ENCODE peak calls at places on chromosomes 7 and 10, in eight cellular contexts. H, O, T, I, S, B, U and Y are unnamed samples. For H3K27me3, the result is how much of the 10 kb centered on the place peaks cover.

GRCh38 chr10:71970331-71970730 is 6.1 kb downstream of the CHST3 start:
- ATAC-seq in H (peak), T (no peak), O (no peak), I (no peak), U (peak), S (no peak), B (no peak), Y (peak)

GRCh38 chr10:123847686-123848432 is 43.7 kb downstream of the CPXM2 start:
- ATAC-seq in I (peak), U (no peak), B (no peak), S (no peak), T (no peak), O (no peak), H (no peak), Y (peak)

GRCh38 chr10:15775513-15775912 is 55.8 kb upstream of the ITGA8 start:
- ATAC-seq in I (peak), T (no peak), H (no peak), O (no peak), S (peak), B (no peak), U (no peak), Y (peak)

GRCh38 chr10:14820010-14820774 is 17.6 kb downstream of the CDNF start:
- ATAC-seq in T (no peak), S (peak), O (peak), B (no peak), U (no peak), H (no peak), I (peak), Y (no peak)

GRCh38 chr10:96285331-96285752 is 14.0 kb upstream of the BLNK start:
- ATAC-seq in H (no peak), O (no peak), I (no peak), T (no peak), S (no peak), B (no peak), U (no peak), Y (no peak)

GRCh38 chr7:132403465-132404110 is 172.7 kb downstream of the PLXNA4 start:
- ATAC-seq in U (no peak), I (no peak), O (no peak), H (no peak), T (no peak), B (no peak), S (no peak), Y (no peak)

GRCh38 chr10:29496341-29497162 is 138.2 kb downstream of the SVIL start:
- ATAC-seq in T (peak), U (peak), B (peak), I (peak), S (peak), O (peak), H (peak), Y (peak)

GRCh38 chr7:70738080-70738479 is 393.9 kb upstream of the GALNT17 start:
- ATAC-seq in U (peak), B (no peak), H (no peak), O (peak), T (no peak), I (peak), S (no peak), Y (peak)

GRCh38 chr10:125144693-125145623 is 15.4 kb downstream of the CTBP2 start:
- ATAC-seq in U (peak), O (peak), B (no peak), I (peak), T (peak), S (peak), H (peak), Y (no peak)

GRCh38 chr10:119358567-119358966 is 151.2 kb downstream of the GRK5 start:
- ATAC-seq in U (no peak), B (no peak), O (no peak), S (no peak), T (no peak), H (no peak), I (no peak), Y (no peak)

GRCh38 chr10:68154211-68154497 is 44.9 kb downstream of the MYPN start:
- ATAC-seq in U (peak), S (peak), O (peak), T (peak), B (no peak), H (peak), I (no peak), Y (peak)

GRCh38 chr10:49280001-49280408 is 19.0 kb upstream of the C10orf71 start:
- ATAC-seq in I (no peak), H (no peak), U (no peak), B (no peak), T (no peak), S (no peak), O (no peak), Y (peak)

GRCh38 chr7:33719059-33719581 is 186.2 kb upstream of the BMPER start:
- ATAC-seq in H (no peak), S (peak), U (peak), T (peak), B (no peak), O (peak), I (no peak), Y (peak)

GRCh38 chr7:116952640-116953371 is 495 bp upstream of the ST7 start:
- ATAC-seq in O (no peak), I (peak), T (no peak), B (no peak), S (no peak), H (peak), U (no peak), Y (no peak)

GRCh38 chr7:8217200-8218068 is 44.5 kb downstream of the ICA1 start:
- ATAC-seq in U (peak), S (peak), O (no peak), B (peak), T (no peak), H (peak), I (peak), Y (peak)

GRCh38 chr7:1850111-1850975 is 180.3 kb downstream of the ELFN1 start:
- ATAC-seq in B (no peak), I (no peak), O (no peak), H (no peak), S (peak), T (no peak), U (no peak), Y (no peak)

GRCh38 chr7:112882506-112882905 is 92.3 kb upstream of the TMEM168 start:
- ATAC-seq in U (no peak), B (no peak), I (no peak), H (no peak), O (no peak), S (no peak), T (no peak), Y (no peak)

GRCh38 chr7:94345907-94346306 is 48.8 kb upstream of the COL1A2 start:
- ATAC-seq in B (no peak), U (no peak), O (no peak), T (no peak), I (no peak), H (no peak), S (no peak), Y (no peak)

GRCh38 chr7:114084381-114085312 is 165.8 kb upstream of the PPP1R3A start:
- ATAC-seq in B (no peak), O (peak), T (peak), H (no peak), U (peak), I (peak), S (peak), Y (peak)

GRCh38 chr7:114083714-114084113 is 164.9 kb upstream of the PPP1R3A start:
- ATAC-seq in B (no peak), H (no peak), T (no peak), U (no peak), O (no peak), S (no peak), I (no peak), Y (no peak)

GRCh38 chr7:114081606-114082425 is 163.0 kb upstream of the PPP1R3A start:
- ATAC-seq in S (no peak), U (no peak), T (no peak), I (no peak), H (no peak), B (no peak), O (no peak), Y (no peak)

GRCh38 chr7:114082567-114082933 is 163.7 kb upstream of the PPP1R3A start:
- ATAC-seq in T (no peak), H (no peak), O (no peak), B (no peak), S (no peak), U (no peak), I (no peak), Y (no peak)

GRCh38 chr7:114082934-114083647 is 164.3 kb upstream of the PPP1R3A start:
- ATAC-seq in U (no peak), B (no peak), S (no peak), O (no peak), H (no peak), I (no peak), T (no peak), Y (no peak)
- H3K27me3 ChIP-seq in U (half or more), B (half or more), S (under half), O (half or more), H (under half), I (under half), T (half or more), Y (under half)

GRCh38 chr10:27794157-27794556 is 48.5 kb upstream of the MKX start:
- ATAC-seq in T (no peak), S (no peak), O (no peak), H (peak), I (no peak), U (no peak), B (no peak), Y (no peak)
- TF ChIP-seq CTCF in T (no peak), S (peak), O (no peak), H (no peak), I (peak), U (no peak), B (no peak), Y (peak)

GRCh38 chr10:110176122-110176521 is 31.3 kb upstream of the MXI1 start:
- ATAC-seq in H (no peak), S (no peak), I (no peak), T (peak), U (no peak), B (no peak), O (peak), Y (no peak)
- H3K27me3 ChIP-seq in H (under half), S (under half), I (under half), T (under half), U (under half), B (under half), O (under half), Y (under half)

GRCh38 chr10:101261702-101262101 is 32.4 kb upstream of the LBX1 start:
- ATAC-seq in T (no peak), B (no peak), O (no peak), H (no peak), S (no peak), U (no peak), I (no peak), Y (no peak)
- TF ChIP-seq CTCF in T (no peak), B (no peak), O (no peak), H (no peak), S (no peak), U (no peak), I (no peak), Y (no peak)

GRCh38 chr7:128936798-128937197 is 929 bp upstream of the IRF5 start:
- ATAC-seq in H (no peak), I (no peak), O (no peak), T (no peak), B (no peak), S (no peak), U (no peak), Y (no peak)

GRCh38 chr7:128939075-128939860 is 1.5 kb downstream of the IRF5 start:
- ATAC-seq in B (peak), T (peak), I (no peak), H (no peak), O (peak), S (no peak), U (peak), Y (no peak)

GRCh38 chr7:128938524-128939074 is 872 bp downstream of the IRF5 start:
- ATAC-seq in H (peak), O (peak), B (peak), I (peak), S (peak), T (peak), U (peak), Y (peak)

GRCh38 chr7:128937271-128937646 is 468 bp upstream of the IRF5 start:
- ATAC-seq in S (no peak), B (no peak), H (no peak), O (no peak), U (no peak), T (no peak), I (no peak), Y (no peak)

GRCh38 chr7:128937647-128938523 is at the start of gene IRF5:
- ATAC-seq in S (peak), H (peak), I (peak), B (no peak), T (peak), O (peak), U (peak), Y (peak)
- H3K27me3 ChIP-seq in S (half or more), H (under half), I (half or more), B (under half), T (half or more), O (under half), U (under half), Y (half or more)

DNA sequence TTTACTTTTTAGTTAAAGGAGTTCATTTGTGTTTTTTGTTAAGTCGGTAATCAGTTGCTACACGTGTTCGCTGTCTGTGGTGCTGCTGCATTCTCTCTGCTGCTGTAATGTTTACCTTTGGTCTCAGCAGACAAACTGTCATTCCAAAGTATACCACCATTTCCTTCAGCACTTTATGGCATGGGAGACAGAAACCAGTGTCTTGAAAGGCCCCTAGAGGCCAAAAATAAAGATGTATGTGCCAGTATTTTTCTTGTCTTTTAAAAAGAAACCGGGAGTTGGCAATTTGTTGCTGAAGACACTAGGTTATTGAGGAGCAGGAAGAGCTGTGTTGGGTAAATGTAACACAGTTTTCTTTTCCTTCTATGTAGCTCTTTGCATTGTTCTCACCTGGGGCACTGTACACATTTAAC is 24.1 kb downstream of the ZNF92 start:
- ATAC-seq in B (no peak), T (no peak), U (no peak), I (no peak), H (no peak), O (no peak), S (no peak), Y (no peak)
- TF ChIP-seq CTCF in B (no peak), T (no peak), U (no peak), I (no peak), H (no peak), O (no peak), S (no peak), Y (no peak)

DNA sequence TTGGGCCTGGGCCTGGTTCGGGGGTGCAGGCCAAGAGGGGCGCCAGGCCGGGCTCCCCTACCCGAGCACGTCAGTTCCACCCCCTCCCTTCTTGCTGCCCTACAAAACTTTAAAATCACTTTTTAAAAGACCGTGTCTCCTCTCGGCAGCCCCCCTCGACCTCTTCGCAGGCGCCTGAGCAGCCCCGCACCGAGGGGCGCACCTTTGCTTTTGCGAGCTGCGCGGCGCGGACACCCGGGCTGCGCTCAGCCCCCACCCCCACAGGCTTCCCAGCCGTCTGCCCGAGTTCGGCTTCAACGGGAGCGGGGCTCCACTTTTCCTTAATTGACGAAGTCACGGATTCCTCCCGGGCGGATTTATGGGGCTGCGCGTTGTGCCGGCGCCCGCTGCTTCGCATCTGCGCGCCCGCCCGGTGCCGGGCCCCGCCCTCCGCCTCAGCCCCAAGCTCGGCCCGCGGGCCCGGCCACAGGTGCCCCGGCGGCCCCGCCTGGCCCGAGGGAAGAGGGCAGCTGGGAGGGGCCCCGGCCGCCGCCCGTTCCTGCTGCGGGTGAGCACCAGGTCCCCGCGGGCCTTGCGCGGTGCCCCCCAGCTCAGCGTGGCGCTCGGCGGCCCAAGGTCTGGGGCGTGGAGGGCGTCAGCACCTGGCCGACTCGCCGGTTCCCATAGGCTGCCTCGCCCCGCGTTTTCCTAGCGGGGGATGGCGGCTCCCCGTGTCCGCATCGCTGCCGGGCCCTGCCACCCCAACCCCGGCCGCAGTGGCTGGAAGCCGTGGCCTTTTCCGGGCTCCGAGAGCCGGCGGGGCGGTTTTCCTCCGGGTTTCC is 10.8 kb upstream of the MNX1 start:
- ATAC-seq in H (no peak), U (no peak), B (no peak), I (peak), S (no peak), T (no peak), O (no peak), Y (no peak)
- H3K27me3 ChIP-seq in H (under half), U (half or more), B (half or more), I (half or more), S (half or more), T (half or more), O (half or more), Y (half or more)

GRCh38 chr10:78844956-78845355 is 223.8 kb upstream of the ZMIZ1 start:
- ATAC-seq in O (no peak), I (no peak), H (peak), B (no peak), U (no peak), S (no peak), T (no peak), Y (no peak)
- TF ChIP-seq CTCF in O (no peak), I (peak), H (peak), B (no peak), U (no peak), S (no peak), T (no peak), Y (no peak)

DNA sequence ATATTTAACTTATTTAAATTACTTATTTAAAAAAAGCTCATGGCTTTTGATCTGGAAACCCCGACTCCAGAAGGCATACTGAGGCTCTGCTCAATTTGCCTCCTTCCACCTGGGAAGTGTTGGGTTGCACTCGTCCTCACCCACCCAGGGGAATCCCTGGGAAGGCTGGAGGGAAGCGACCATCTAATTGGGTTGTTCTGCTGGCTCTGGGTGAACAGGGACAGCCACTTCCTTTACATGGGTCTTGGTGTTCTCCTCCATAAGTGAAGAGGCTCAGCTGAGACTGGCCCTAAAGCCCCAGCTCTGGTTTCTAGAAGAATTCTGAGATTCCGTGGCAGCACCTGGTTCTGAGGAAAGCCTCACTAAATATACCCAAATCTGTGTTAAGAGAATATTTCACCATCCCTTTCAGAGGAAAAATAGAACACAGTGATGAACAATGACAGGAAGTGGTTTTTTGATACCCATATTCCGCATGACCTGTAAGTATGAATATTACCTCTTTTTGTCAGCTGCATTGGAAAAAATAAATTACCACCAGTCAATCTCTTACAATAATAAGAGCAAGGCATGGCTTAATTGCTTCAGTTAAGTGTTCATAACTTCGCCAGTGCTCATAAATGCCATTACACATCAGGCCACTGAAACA is 131.1 kb upstream of the SHH start:
- ATAC-seq in H (no peak), I (no peak), O (no peak), T (no peak), U (no peak), B (no peak), S (no peak), Y (no peak)
- H3K27me3 ChIP-seq in H (under half), I (under half), O (under half), T (under half), U (under half), B (under half), S (under half), Y (under half)